ENCODE peak calls at places on chromosomes 11 and 22, in six cellular contexts. A is fibroblast of lung, V is HCT116, K is uterus, B is astrocyte of the spinal cord, Q is cardiac muscle cell. U is an unnamed sample.

GRCh38 chr11:64249563-64250405 is 1.5 kb upstream of the PLCB3 start:
- DNase-seq in V (no peak), K (no peak), B (no peak), A (no peak), Q (no peak), U (no peak)

GRCh38 chr11:15864021-15864805 is 492.1 kb downstream of the SOX6 start:
- DNase-seq in Q (no peak), B (no peak), K (no peak), V (no peak), A (no peak), U (no peak)

GRCh38 chr11:112082729-112083128 is 3.8 kb downstream of the TIMM8B start:
- DNase-seq in A (peak; percentile 54), B (peak; percentile 44), K (no peak), V (no peak), Q (peak; percentile 12), U (no peak)

GRCh38 chr11:71246559-71246958 is 5.8 kb downstream of the SHANK2 start:
- DNase-seq in V (no peak), B (no peak), Q (no peak), A (no peak), K (no peak), U (no peak)

GRCh38 chr11:82718307-82718706 is 15.4 kb downstream of the FAM181B start:
- DNase-seq in V (peak; percentile 19), A (peak; percentile 68), B (peak; percentile 56), K (no peak), Q (peak; percentile 60), U (no peak)

GRCh38 chr11:118091690-118092089 is 4.9 kb upstream of the SMIM35 start:
- DNase-seq in K (no peak), A (no peak), B (no peak), Q (no peak), V (no peak), U (no peak)

GRCh38 chr11:96748639-96749370 is 359.0 kb downstream of the JRKL start:
- DNase-seq in B (peak; percentile 53), V (no peak), Q (peak; percentile 51), A (peak; percentile 68), K (no peak), U (no peak)

GRCh38 chr11:106956887-106957505 is 61.3 kb downstream of the GUCY1A2 start:
- DNase-seq in Q (no peak), V (no peak), A (no peak), B (no peak), K (no peak), U (no peak)

GRCh38 chr11:25566298-25567200 is 765.4 kb upstream of the ANO3 start:
- DNase-seq in K (peak; percentile 12), A (peak; percentile 60), V (no peak), Q (peak; percentile 66), B (no peak), U (no peak)

GRCh38 chr11:103609117-103610066 is 427.0 kb upstream of the DDI1 start:
- DNase-seq in V (peak; percentile 78), B (peak; percentile 95), A (peak; percentile 94), K (no peak), Q (peak; percentile 98), U (no peak)

GRCh38 chr11:28838741-28839140 is 730.6 kb downstream of the METTL15 start:
- DNase-seq in Q (peak; percentile 61), A (no peak), B (peak; percentile 35), V (no peak), K (no peak), U (no peak)

GRCh38 chr11:64256300-64256699 is 5.0 kb downstream of the PLCB3 start:
- DNase-seq in Q (no peak), V (no peak), A (no peak), B (no peak), K (no peak), U (no peak)

GRCh38 chr11:117759305-117759704 is 37.7 kb downstream of the DSCAML1 start:
- DNase-seq in V (no peak), Q (no peak), B (no peak), K (no peak), A (no peak), U (no peak)

GRCh38 chr11:120702656-120703055 is 191.1 kb downstream of the GRIK4 start:
- DNase-seq in B (no peak), K (no peak), Q (no peak), V (no peak), A (no peak), U (no peak)

GRCh38 chr11:65431452-65432132 is 9.0 kb downstream of the NEAT1 start:
- DNase-seq in A (peak; percentile 66), B (peak; percentile 44), K (no peak), V (no peak), Q (peak; percentile 57), U (no peak)

GRCh38 chr11:134637091-134638015 is 225.3 kb upstream of the B3GAT1 start:
- DNase-seq in V (no peak), B (no peak), A (no peak), K (no peak), Q (no peak), U (no peak)

GRCh38 chr11:36109850-36110606 is 166.2 kb downstream of the LDLRAD3 start:
- DNase-seq in V (no peak), K (no peak), A (no peak), B (peak; percentile 18), Q (no peak), U (no peak)

GRCh38 chr11:29051935-29052334 is 943.7 kb downstream of the METTL15 start:
- DNase-seq in Q (no peak), V (no peak), B (peak; percentile 9), K (no peak), A (no peak), U (no peak)

GRCh38 chr22:37519268-37520195 is at the start of gene CARD10:
- DNase-seq in A (no peak), V (no peak), K (no peak), B (no peak), Q (peak; percentile 44), U (no peak)

GRCh38 chr11:63666874-63667273 is 4.3 kb downstream of the ATL3 start:
- DNase-seq in A (peak; percentile 93), B (no peak), V (no peak), K (no peak), Q (peak; percentile 70), U (no peak)

GRCh38 chr11:65279713-65280459 is 18.1 kb downstream of the POLA2 start:
- DNase-seq in B (peak; percentile 97), Q (peak; percentile 92), V (peak; percentile 96), K (peak; percentile 69), A (peak; percentile 78), U (no peak)

GRCh38 chr22:27445876-27446275 is 355.7 kb downstream of the MN1 start:
- DNase-seq in B (peak; percentile 29), K (peak; percentile 20), Q (no peak), A (no peak), V (no peak), U (no peak)

GRCh38 chr11:117724621-117725020 is 72.4 kb downstream of the DSCAML1 start:
- DNase-seq in K (no peak), V (no peak), A (no peak), Q (no peak), B (no peak), U (no peak)

GRCh38 chr11:4464216-4465159 is 15.4 kb downstream of the OR52K2 start:
- DNase-seq in K (no peak), A (peak; percentile 48), Q (no peak), V (peak; percentile 16), B (peak; percentile 12), U (no peak)

GRCh38 chr11:26599876-26600434 is 27.9 kb upstream of the MUC15 start:
- DNase-seq in A (no peak), K (no peak), V (no peak), B (no peak), Q (no peak), U (no peak)

GRCh38 chr22:49923445-49923844 is 5.0 kb downstream of the CRELD2 start:
- DNase-seq in A (peak; percentile 44), K (no peak), Q (no peak), V (no peak), B (no peak), U (no peak)
- TF ChIP-seq CTCF in A (peak; percentile 42), K (no peak), Q (no peak), V (peak; percentile 43), B (peak; percentile 11), U (no peak)

GRCh38 chr22:30634477-30635233 is 926 bp upstream of the SLC35E4 start:
- DNase-seq in K (peak; percentile 91), Q (peak; percentile 86), V (peak; percentile 73), B (peak; percentile 86), A (peak; percentile 89), U (peak; percentile 58)

GRCh38 chr22:30640361-30640760 is 4.8 kb downstream of the SLC35E4 start:
- DNase-seq in B (no peak), K (no peak), Q (no peak), A (no peak), V (no peak), U (no peak)

GRCh38 chr22:30635273-30636225 is at the start of gene SLC35E4:
- DNase-seq in A (peak; percentile 88), K (peak; percentile 97), B (peak; percentile 92), Q (peak; percentile 95), V (peak; percentile 60), U (peak; percentile 34)

GRCh38 chr22:30637701-30638114 is 2.1 kb downstream of the SLC35E4 start:
- DNase-seq in A (no peak), V (no peak), B (no peak), Q (no peak), K (no peak), U (no peak)

DNA sequence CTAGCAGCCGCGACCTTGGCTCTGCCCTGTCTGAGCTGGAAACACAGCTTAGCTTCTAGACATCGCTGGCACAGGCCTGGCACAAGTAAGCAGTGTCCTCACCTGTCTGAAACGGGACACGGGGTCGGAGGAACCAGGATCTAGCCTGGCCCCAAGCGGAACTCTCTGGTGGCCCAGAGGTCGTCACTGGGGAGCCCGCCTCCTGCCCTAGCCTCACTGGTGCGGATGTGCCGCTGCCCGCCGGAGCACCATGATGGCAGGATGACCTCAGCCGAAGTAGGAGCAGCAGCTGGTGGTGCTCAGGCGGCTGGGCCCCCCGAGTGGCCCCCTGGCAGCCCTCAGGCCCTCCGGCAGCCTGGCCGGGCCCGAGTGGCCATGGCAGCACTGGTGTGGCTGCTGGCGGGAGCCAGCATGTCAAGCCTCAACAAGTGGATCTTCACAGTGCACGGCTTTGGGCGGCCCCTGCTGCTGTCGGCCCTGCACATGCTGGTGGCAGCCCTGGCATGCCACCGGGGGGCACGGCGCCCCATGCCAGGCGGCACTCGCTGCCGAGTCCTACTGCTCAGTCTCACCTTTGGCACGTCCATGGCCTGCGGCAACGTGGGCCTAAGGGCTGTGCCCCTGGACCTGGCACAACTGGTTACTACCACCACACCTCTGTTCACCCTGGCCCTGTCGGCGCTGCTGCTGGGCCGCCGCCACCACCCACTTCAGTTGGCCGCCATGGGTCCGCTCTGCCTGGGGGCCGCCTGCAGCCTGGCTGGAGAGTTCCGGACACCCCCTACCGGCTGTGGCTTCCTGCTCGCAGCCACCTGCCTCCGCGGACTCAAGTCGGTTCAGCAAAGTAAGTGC is 871 bp downstream of the SLC35E4 start:
- DNase-seq in A (no peak), K (peak; percentile 31), V (no peak), B (peak; percentile 8), Q (no peak), U (no peak)
- H3K4me3 ChIP-seq in A (peak overlapping the region; percentile 67), K (peak overlapping the region; percentile 71), V (peak overlapping the region; percentile 63), B (peak overlapping the region; percentile 44), Q (peak overlapping the region; percentile 36), U (peak overlapping the region; percentile 49)

GRCh38 chr11:86955674-86956522 is 703 bp upstream of the FZD4 start:
- DNase-seq in B (peak; percentile 77), V (peak; percentile 34), Q (peak; percentile 89), A (peak; percentile 66), K (peak; percentile 87), U (peak; percentile 28)
- TF ChIP-seq CTCF in B (peak; percentile 16), V (no peak), Q (peak; percentile 16), A (peak; percentile 4), K (peak; percentile 53), U (peak; percentile 54)

DNA sequence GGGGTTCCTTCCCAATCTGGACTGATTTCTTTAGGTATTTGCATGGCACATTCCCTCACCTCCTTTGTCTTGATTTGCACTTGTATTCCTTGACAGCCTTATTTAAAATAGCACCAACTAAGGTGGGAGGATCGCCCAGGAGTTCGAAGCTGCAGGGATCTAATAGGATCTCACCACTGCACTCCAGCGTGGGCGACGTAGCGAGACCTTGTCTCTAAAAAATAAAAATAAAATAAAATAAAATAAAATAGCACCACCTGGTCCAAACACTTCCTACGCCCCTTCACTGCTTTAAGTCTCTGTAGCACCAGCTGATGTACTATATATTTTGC is 775 bp downstream of the SLC2A11 start:
- DNase-seq in A (no peak), K (no peak), Q (no peak), B (no peak), V (no peak), U (no peak)
- H3K4me3 ChIP-seq in A (peak overlapping the region; percentile 85), K (peak overlapping the region; percentile 58), Q (peak overlapping the region; percentile 45), B (peak overlapping the region; percentile 77), V (peak overlapping the region; percentile 80), U (peak overlapping the region; percentile 96)